ENCODE peak calls at places on chromosomes 16 and 17, in seven cellular contexts. One of them, this sample, is unnamed.

GRCh38 chr17:82241183-82241925 is 12.5 kb downstream of the SLC16A3 start:
- DNase-seq in ACHN: no peak
- DNase-seq in small intestine: peak
- DNase-seq in stimulated activated CD4-positive, alpha-beta T cell treated with anti-CD3 and anti-CD28 coated beads, Interleukin-12 subunit alpha, Interleukin-12 subunit beta, amount 100 ng/mL, for 48 hours: no peak
- DNase-seq in activated gamma-delta T cell treated with Interleukin-2 at 50 U/mL for 16 hours: no peak
- DNase-seq in activated CD8-positive, alpha-beta memory T cell treated with anti-CD3 and anti-CD28 coated beads for 4 hours: no peak
- DNase-seq in CD4-positive, alpha-beta T cell: peak
- DNase-seq in this sample: no peak

GRCh38 chr16:69889295-69889964 is 61.7 kb upstream of the CLEC18A start:
- DNase-seq in activated gamma-delta T cell treated with Interleukin-2 at 50 U/mL for 16 hours: no peak
- DNase-seq in stimulated activated CD4-positive, alpha-beta T cell treated with anti-CD3 and anti-CD28 coated beads, Interleukin-12 subunit alpha, Interleukin-12 subunit beta, amount 100 ng/mL, for 48 hours: peak
- DNase-seq in activated CD8-positive, alpha-beta memory T cell treated with anti-CD3 and anti-CD28 coated beads for 4 hours: no peak
- DNase-seq in small intestine: no peak
- DNase-seq in CD4-positive, alpha-beta T cell: no peak
- DNase-seq in ACHN: no peak
- DNase-seq in this sample: no peak

GRCh38 chr17:59490259-59490658 is 75.2 kb upstream of the DHX40 start:
- DNase-seq in small intestine: no peak
- DNase-seq in activated CD8-positive, alpha-beta memory T cell treated with anti-CD3 and anti-CD28 coated beads for 4 hours: no peak
- DNase-seq in activated gamma-delta T cell treated with Interleukin-2 at 50 U/mL for 16 hours: no peak
- DNase-seq in ACHN: no peak
- DNase-seq in CD4-positive, alpha-beta T cell: no peak
- DNase-seq in stimulated activated CD4-positive, alpha-beta T cell treated with anti-CD3 and anti-CD28 coated beads, Interleukin-12 subunit alpha, Interleukin-12 subunit beta, amount 100 ng/mL, for 48 hours: no peak
- DNase-seq in this sample: no peak

GRCh38 chr17:82228842-82229685 is at the start of gene SLC16A3:
- DNase-seq in activated CD8-positive, alpha-beta memory T cell treated with anti-CD3 and anti-CD28 coated beads for 4 hours: no peak
- DNase-seq in stimulated activated CD4-positive, alpha-beta T cell treated with anti-CD3 and anti-CD28 coated beads, Interleukin-12 subunit alpha, Interleukin-12 subunit beta, amount 100 ng/mL, for 48 hours: no peak
- DNase-seq in ACHN: peak
- DNase-seq in activated gamma-delta T cell treated with Interleukin-2 at 50 U/mL for 16 hours: peak
- DNase-seq in CD4-positive, alpha-beta T cell: peak
- DNase-seq in small intestine: peak
- DNase-seq in this sample: peak

GRCh38 chr17:28508325-28508724 is 2.2 kb downstream of the FOXN1 start:
- DNase-seq in activated CD8-positive, alpha-beta memory T cell treated with anti-CD3 and anti-CD28 coated beads for 4 hours: no peak
- DNase-seq in activated gamma-delta T cell treated with Interleukin-2 at 50 U/mL for 16 hours: no peak
- DNase-seq in ACHN: no peak
- DNase-seq in stimulated activated CD4-positive, alpha-beta T cell treated with anti-CD3 and anti-CD28 coated beads, Interleukin-12 subunit alpha, Interleukin-12 subunit beta, amount 100 ng/mL, for 48 hours: no peak
- DNase-seq in small intestine: no peak
- DNase-seq in CD4-positive, alpha-beta T cell: no peak
- DNase-seq in this sample: no peak

GRCh38 chr17:28008526-28008925 is 34.0 kb upstream of the NLK start:
- DNase-seq in stimulated activated CD4-positive, alpha-beta T cell treated with anti-CD3 and anti-CD28 coated beads, Interleukin-12 subunit alpha, Interleukin-12 subunit beta, amount 100 ng/mL, for 48 hours: no peak
- DNase-seq in activated CD8-positive, alpha-beta memory T cell treated with anti-CD3 and anti-CD28 coated beads for 4 hours: no peak
- DNase-seq in small intestine: peak
- DNase-seq in ACHN: peak
- DNase-seq in activated gamma-delta T cell treated with Interleukin-2 at 50 U/mL for 16 hours: no peak
- DNase-seq in CD4-positive, alpha-beta T cell: no peak
- DNase-seq in this sample: peak

GRCh38 chr17:2011421-2012371 is 13.4 kb downstream of the RTN4RL1 start:
- DNase-seq in small intestine: no peak
- DNase-seq in activated gamma-delta T cell treated with Interleukin-2 at 50 U/mL for 16 hours: no peak
- DNase-seq in activated CD8-positive, alpha-beta memory T cell treated with anti-CD3 and anti-CD28 coated beads for 4 hours: no peak
- DNase-seq in CD4-positive, alpha-beta T cell: no peak
- DNase-seq in ACHN: no peak
- DNase-seq in stimulated activated CD4-positive, alpha-beta T cell treated with anti-CD3 and anti-CD28 coated beads, Interleukin-12 subunit alpha, Interleukin-12 subunit beta, amount 100 ng/mL, for 48 hours: no peak
- DNase-seq in this sample: no peak

GRCh38 chr17:57553991-57554825 is 190.9 kb downstream of the CCDC182 start:
- DNase-seq in CD4-positive, alpha-beta T cell: no peak
- DNase-seq in small intestine: no peak
- DNase-seq in activated gamma-delta T cell treated with Interleukin-2 at 50 U/mL for 16 hours: no peak
- DNase-seq in stimulated activated CD4-positive, alpha-beta T cell treated with anti-CD3 and anti-CD28 coated beads, Interleukin-12 subunit alpha, Interleukin-12 subunit beta, amount 100 ng/mL, for 48 hours: no peak
- DNase-seq in ACHN: no peak
- DNase-seq in activated CD8-positive, alpha-beta memory T cell treated with anti-CD3 and anti-CD28 coated beads for 4 hours: no peak
- DNase-seq in this sample: no peak

GRCh38 chr17:3665834-3666233 is 2.5 kb downstream of the TAX1BP3 start:
- DNase-seq in activated CD8-positive, alpha-beta memory T cell treated with anti-CD3 and anti-CD28 coated beads for 4 hours: no peak
- DNase-seq in ACHN: no peak
- DNase-seq in CD4-positive, alpha-beta T cell: no peak
- DNase-seq in activated gamma-delta T cell treated with Interleukin-2 at 50 U/mL for 16 hours: no peak
- DNase-seq in small intestine: no peak
- DNase-seq in stimulated activated CD4-positive, alpha-beta T cell treated with anti-CD3 and anti-CD28 coated beads, Interleukin-12 subunit alpha, Interleukin-12 subunit beta, amount 100 ng/mL, for 48 hours: no peak
- DNase-seq in this sample: no peak

GRCh38 chr17:41542357-41542756 is 14.2 kb upstream of the KRT19 start:
- DNase-seq in activated gamma-delta T cell treated with Interleukin-2 at 50 U/mL for 16 hours: no peak
- DNase-seq in small intestine: peak
- DNase-seq in ACHN: no peak
- DNase-seq in activated CD8-positive, alpha-beta memory T cell treated with anti-CD3 and anti-CD28 coated beads for 4 hours: no peak
- DNase-seq in stimulated activated CD4-positive, alpha-beta T cell treated with anti-CD3 and anti-CD28 coated beads, Interleukin-12 subunit alpha, Interleukin-12 subunit beta, amount 100 ng/mL, for 48 hours: no peak
- DNase-seq in CD4-positive, alpha-beta T cell: no peak
- DNase-seq in this sample: no peak

GRCh38 chr16:57192720-57193486 is 6.8 kb downstream of the RSPRY1 start:
- DNase-seq in CD4-positive, alpha-beta T cell: no peak
- DNase-seq in small intestine: no peak
- DNase-seq in stimulated activated CD4-positive, alpha-beta T cell treated with anti-CD3 and anti-CD28 coated beads, Interleukin-12 subunit alpha, Interleukin-12 subunit beta, amount 100 ng/mL, for 48 hours: no peak
- DNase-seq in activated gamma-delta T cell treated with Interleukin-2 at 50 U/mL for 16 hours: no peak
- DNase-seq in ACHN: peak
- DNase-seq in activated CD8-positive, alpha-beta memory T cell treated with anti-CD3 and anti-CD28 coated beads for 4 hours: no peak
- DNase-seq in this sample: no peak

GRCh38 chr17:50986989-50987660 is 121.0 kb upstream of the TOB1 start:
- DNase-seq in activated CD8-positive, alpha-beta memory T cell treated with anti-CD3 and anti-CD28 coated beads for 4 hours: no peak
- DNase-seq in CD4-positive, alpha-beta T cell: no peak
- DNase-seq in ACHN: peak
- DNase-seq in small intestine: no peak
- DNase-seq in stimulated activated CD4-positive, alpha-beta T cell treated with anti-CD3 and anti-CD28 coated beads, Interleukin-12 subunit alpha, Interleukin-12 subunit beta, amount 100 ng/mL, for 48 hours: no peak
- DNase-seq in activated gamma-delta T cell treated with Interleukin-2 at 50 U/mL for 16 hours: no peak
- DNase-seq in this sample: no peak

GRCh38 chr16:49859139-49859947 is 3.4 kb upstream of the ZNF423 start:
- DNase-seq in stimulated activated CD4-positive, alpha-beta T cell treated with anti-CD3 and anti-CD28 coated beads, Interleukin-12 subunit alpha, Interleukin-12 subunit beta, amount 100 ng/mL, for 48 hours: no peak
- DNase-seq in small intestine: no peak
- DNase-seq in activated gamma-delta T cell treated with Interleukin-2 at 50 U/mL for 16 hours: no peak
- DNase-seq in CD4-positive, alpha-beta T cell: no peak
- DNase-seq in ACHN: no peak
- DNase-seq in activated CD8-positive, alpha-beta memory T cell treated with anti-CD3 and anti-CD28 coated beads for 4 hours: no peak
- DNase-seq in this sample: no peak

GRCh38 chr16:60655514-60656153 is 1380.6 kb downstream of the CDH8 start:
- DNase-seq in activated gamma-delta T cell treated with Interleukin-2 at 50 U/mL for 16 hours: no peak
- DNase-seq in activated CD8-positive, alpha-beta memory T cell treated with anti-CD3 and anti-CD28 coated beads for 4 hours: no peak
- DNase-seq in small intestine: no peak
- DNase-seq in ACHN: no peak
- DNase-seq in CD4-positive, alpha-beta T cell: no peak
- DNase-seq in stimulated activated CD4-positive, alpha-beta T cell treated with anti-CD3 and anti-CD28 coated beads, Interleukin-12 subunit alpha, Interleukin-12 subunit beta, amount 100 ng/mL, for 48 hours: no peak
- DNase-seq in this sample: no peak

GRCh38 chr17:57679356-57679755 is 65.7 kb downstream of the CCDC182 start:
- DNase-seq in activated CD8-positive, alpha-beta memory T cell treated with anti-CD3 and anti-CD28 coated beads for 4 hours: no peak
- DNase-seq in activated gamma-delta T cell treated with Interleukin-2 at 50 U/mL for 16 hours: no peak
- DNase-seq in small intestine: no peak
- DNase-seq in stimulated activated CD4-positive, alpha-beta T cell treated with anti-CD3 and anti-CD28 coated beads, Interleukin-12 subunit alpha, Interleukin-12 subunit beta, amount 100 ng/mL, for 48 hours: no peak
- DNase-seq in ACHN: no peak
- DNase-seq in CD4-positive, alpha-beta T cell: no peak
- DNase-seq in this sample: no peak

GRCh38 chr16:56337131-56337857 is 88.1 kb downstream of the AMFR start:
- DNase-seq in small intestine: no peak
- DNase-seq in ACHN: no peak
- DNase-seq in activated gamma-delta T cell treated with Interleukin-2 at 50 U/mL for 16 hours: no peak
- DNase-seq in activated CD8-positive, alpha-beta memory T cell treated with anti-CD3 and anti-CD28 coated beads for 4 hours: no peak
- DNase-seq in stimulated activated CD4-positive, alpha-beta T cell treated with anti-CD3 and anti-CD28 coated beads, Interleukin-12 subunit alpha, Interleukin-12 subunit beta, amount 100 ng/mL, for 48 hours: no peak
- DNase-seq in CD4-positive, alpha-beta T cell: no peak
- DNase-seq in this sample: no peak

GRCh38 chr16:57906385-57907316 is 64.3 kb downstream of the CNGB1 start:
- DNase-seq in activated gamma-delta T cell treated with Interleukin-2 at 50 U/mL for 16 hours: peak
- DNase-seq in activated CD8-positive, alpha-beta memory T cell treated with anti-CD3 and anti-CD28 coated beads for 4 hours: no peak
- DNase-seq in ACHN: no peak
- DNase-seq in stimulated activated CD4-positive, alpha-beta T cell treated with anti-CD3 and anti-CD28 coated beads, Interleukin-12 subunit alpha, Interleukin-12 subunit beta, amount 100 ng/mL, for 48 hours: peak
- DNase-seq in CD4-positive, alpha-beta T cell: no peak
- DNase-seq in small intestine: no peak
- DNase-seq in this sample: no peak

GRCh38 chr16:17647879-17648649 is 177.3 kb upstream of the XYLT1 start:
- DNase-seq in activated CD8-positive, alpha-beta memory T cell treated with anti-CD3 and anti-CD28 coated beads for 4 hours: no peak
- DNase-seq in ACHN: no peak
- DNase-seq in CD4-positive, alpha-beta T cell: no peak
- DNase-seq in stimulated activated CD4-positive, alpha-beta T cell treated with anti-CD3 and anti-CD28 coated beads, Interleukin-12 subunit alpha, Interleukin-12 subunit beta, amount 100 ng/mL, for 48 hours: no peak
- DNase-seq in small intestine: no peak
- DNase-seq in activated gamma-delta T cell treated with Interleukin-2 at 50 U/mL for 16 hours: no peak
- DNase-seq in this sample: no peak

GRCh38 chr17:65984299-65984698 is 207.6 kb downstream of the CEP112 start:
- DNase-seq in activated gamma-delta T cell treated with Interleukin-2 at 50 U/mL for 16 hours: no peak
- DNase-seq in stimulated activated CD4-positive, alpha-beta T cell treated with anti-CD3 and anti-CD28 coated beads, Interleukin-12 subunit alpha, Interleukin-12 subunit beta, amount 100 ng/mL, for 48 hours: no peak
- DNase-seq in activated CD8-positive, alpha-beta memory T cell treated with anti-CD3 and anti-CD28 coated beads for 4 hours: no peak
- DNase-seq in CD4-positive, alpha-beta T cell: no peak
- DNase-seq in small intestine: no peak
- DNase-seq in ACHN: no peak
- DNase-seq in this sample: no peak

GRCh38 chr16:66131895-66132294 is 234.6 kb upstream of the CDH5 start:
- DNase-seq in activated gamma-delta T cell treated with Interleukin-2 at 50 U/mL for 16 hours: no peak
- DNase-seq in CD4-positive, alpha-beta T cell: no peak
- DNase-seq in small intestine: no peak
- DNase-seq in activated CD8-positive, alpha-beta memory T cell treated with anti-CD3 and anti-CD28 coated beads for 4 hours: no peak
- DNase-seq in ACHN: no peak
- DNase-seq in stimulated activated CD4-positive, alpha-beta T cell treated with anti-CD3 and anti-CD28 coated beads, Interleukin-12 subunit alpha, Interleukin-12 subunit beta, amount 100 ng/mL, for 48 hours: no peak
- DNase-seq in this sample: no peak